ENCODE peak calls at places on chromosomes 6 and 20, in seven cellular contexts. T, G, O, X, B, E and Q are unnamed samples. For H3K27me3, the result is how much of the 10 kb centered on the place peaks cover.

GRCh38 chr6:148559848-148560433 is 186.9 kb upstream of the UST start:
- DNase-seq in T (peak), G (no peak), O (peak), X (peak), B (peak), E (peak), Q (peak)

GRCh38 chr20:55977723-55978481 is 27.4 kb downstream of the CBLN4 start:
- DNase-seq in T (no peak), G (no peak), O (no peak), X (no peak), B (peak), E (no peak), Q (no peak)

GRCh38 chr6:35341557-35341956 is 801 bp upstream of the PPARD start:
- DNase-seq in T (no peak), G (peak), O (no peak), X (no peak), B (no peak), E (no peak), Q (no peak)

GRCh38 chr20:62570897-62571666 is 71.2 kb upstream of the SLCO4A1 start:
- DNase-seq in T (no peak), G (no peak), O (no peak), X (no peak), B (no peak), E (no peak), Q (no peak)

GRCh38 chr6:118876201-118876600 is 17.8 kb upstream of the ASF1A start:
- DNase-seq in T (no peak), G (no peak), O (peak), X (no peak), B (no peak), E (no peak), Q (no peak)

GRCh38 chr6:28537509-28538140 is 11.9 kb downstream of the GPX5 start:
- DNase-seq in T (no peak), G (no peak), O (no peak), X (no peak), B (peak), E (no peak), Q (no peak)

GRCh38 chr6:16132909-16133308 is 4.0 kb downstream of the MYLIP start:
- DNase-seq in T (no peak), G (no peak), O (no peak), X (no peak), B (peak), E (no peak), Q (no peak)

GRCh38 chr6:158686791-158687381 is 37.0 kb downstream of the SYTL3 start:
- DNase-seq in T (no peak), G (peak), O (no peak), X (no peak), B (no peak), E (no peak), Q (no peak)

GRCh38 chr6:157317129-157317814 is 6.0 kb downstream of the TMEM242 start:
- DNase-seq in T (peak), G (no peak), O (peak), X (no peak), B (peak), E (peak), Q (no peak)

GRCh38 chr6:25454141-25454540 is 175.0 kb downstream of the CARMIL1 start:
- DNase-seq in T (no peak), G (no peak), O (no peak), X (no peak), B (no peak), E (no peak), Q (no peak)

GRCh38 chr6:136685540-136686108 is 106.7 kb downstream of the MAP3K5 start:
- DNase-seq in T (no peak), G (no peak), O (peak), X (no peak), B (no peak), E (no peak), Q (no peak)

GRCh38 chr6:111564482-111564945 is 41.2 kb downstream of the TRAF3IP2 start:
- DNase-seq in T (no peak), G (no peak), O (peak), X (no peak), B (peak), E (peak), Q (no peak)

GRCh38 chr6:65595540-65595939 is 111.5 kb downstream of the EYS start:
- DNase-seq in T (no peak), G (no peak), O (no peak), X (no peak), B (no peak), E (no peak), Q (no peak)

GRCh38 chr6:125944434-125944816 is 12.1 kb upstream of the HINT3 start:
- DNase-seq in T (peak), G (no peak), O (peak), X (no peak), B (peak), E (peak), Q (peak)

GRCh38 chr6:16804007-16804303 is 42.7 kb upstream of the ATXN1 start:
- DNase-seq in T (no peak), G (no peak), O (peak), X (no peak), B (no peak), E (no peak), Q (no peak)

GRCh38 chr20:58131581-58132142 is 96.8 kb downstream of the ANKRD60 start:
- DNase-seq in T (no peak), G (peak), O (peak), X (no peak), B (no peak), E (no peak), Q (no peak)

GRCh38 chr6:112018619-112019416 is 35.1 kb upstream of the CCN6 start:
- DNase-seq in T (no peak), G (no peak), O (no peak), X (no peak), B (peak), E (no peak), Q (peak)

GRCh38 chr20:63254237-63254535 is at the start of gene NKAIN4:
- DNase-seq in T (no peak), G (no peak), O (no peak), X (no peak), B (no peak), E (no peak), Q (no peak)

GRCh38 chr20:51456511-51457280 is 85.8 kb downstream of the NFATC2 start:
- DNase-seq in T (peak), G (peak), O (peak), X (peak), B (peak), E (peak), Q (no peak)

GRCh38 chr20:64233725-64234124 is 21.8 kb upstream of the PCMTD2 start:
- DNase-seq in T (no peak), G (no peak), O (no peak), X (no peak), B (peak), E (no peak), Q (no peak)

GRCh38 chr6:118752803-118753202 is 101.4 kb upstream of the CEP85L start:
- DNase-seq in T (no peak), G (no peak), O (no peak), X (no peak), B (peak), E (no peak), Q (no peak)

GRCh38 chr6:39934060-39934757 is at the start of gene MOCS1:
- DNase-seq in T (no peak), G (no peak), O (peak), X (peak), B (peak), E (peak), Q (peak)

GRCh38 chr6:170124836-170125235 is 166.0 kb downstream of the DLL1 start:
- DNase-seq in T (no peak), G (peak), O (no peak), X (no peak), B (peak), E (no peak), Q (peak)

GRCh38 chr20:433300-433975 is 25.3 kb downstream of the RBCK1 start:
- DNase-seq in T (no peak), G (no peak), O (no peak), X (no peak), B (no peak), E (no peak), Q (no peak)

GRCh38 chr6:81601918-81602317 is 150.6 kb downstream of the TENT5A start:
- DNase-seq in T (no peak), G (no peak), O (no peak), X (no peak), B (no peak), E (no peak), Q (no peak)

GRCh38 chr6:5521322-5521721 is 260.0 kb downstream of the FARS2 start:
- DNase-seq in T (no peak), G (no peak), O (no peak), X (no peak), B (no peak), E (no peak), Q (no peak)

GRCh38 chr6:52953911-52954839 is 40.9 kb downstream of the GSTA4 start:
- DNase-seq in T (no peak), G (no peak), O (peak), X (no peak), B (no peak), E (no peak), Q (no peak)

GRCh38 chr6:89375902-89376301 is 23.4 kb upstream of the UBE2J1 start:
- DNase-seq in T (no peak), G (no peak), O (no peak), X (no peak), B (no peak), E (no peak), Q (no peak)

GRCh38 chr20:2673453-2673852 is 9.4 kb upstream of the IDH3B start:
- DNase-seq in T (no peak), G (no peak), O (no peak), X (no peak), B (no peak), E (no peak), Q (peak)

GRCh38 chr20:25254571-25254970 is 6.7 kb downstream of the PYGB start:
- DNase-seq in T (no peak), G (no peak), O (no peak), X (peak), B (no peak), E (no peak), Q (no peak)

GRCh38 chr20:32052792-32053362 is 835 bp downstream of the HCK start:
- DNase-seq in T (peak), G (no peak), O (no peak), X (no peak), B (peak), E (no peak), Q (peak)

GRCh38 chr20:39619386-39619785 is 657.2 kb downstream of the DHX35 start:
- DNase-seq in T (no peak), G (no peak), O (no peak), X (peak), B (no peak), E (no peak), Q (no peak)

GRCh38 chr6:152246554-152247337 is 390.4 kb downstream of the SYNE1 start:
- DNase-seq in T (no peak), G (no peak), O (peak), X (peak), B (no peak), E (no peak), Q (no peak)

GRCh38 chr6:126077810-126078791 is 91.8 kb downstream of the TRMT11 start:
- DNase-seq in T (no peak), G (peak), O (no peak), X (no peak), B (no peak), E (no peak), Q (no peak)

GRCh38 chr20:5945963-5946362 is 4.4 kb downstream of the TRMT6 start:
- DNase-seq in T (peak), G (no peak), O (peak), X (no peak), B (no peak), E (no peak), Q (no peak)

GRCh38 chr6:31004285-31004684 is 6.0 kb upstream of the MUC22 start:
- DNase-seq in T (no peak), G (no peak), O (no peak), X (no peak), B (no peak), E (no peak), Q (no peak)

GRCh38 chr6:94254689-94255088 is 835.3 kb upstream of the EPHA7 start:
- DNase-seq in T (no peak), G (no peak), O (no peak), X (peak), B (no peak), E (no peak), Q (no peak)

GRCh38 chr20:22623211-22623610 is 38.8 kb upstream of the FOXA2 start:
- DNase-seq in T (no peak), G (no peak), O (no peak), X (no peak), B (no peak), E (no peak), Q (peak)

GRCh38 chr20:49570828-49571552 is 3.1 kb upstream of the PTGIS start:
- DNase-seq in T (no peak), G (peak), O (peak), X (no peak), B (no peak), E (no peak), Q (peak)

GRCh38 chr20:9571783-9572182 is 57.4 kb downstream of the LAMP5 start:
- DNase-seq in T (no peak), G (no peak), O (no peak), X (no peak), B (no peak), E (no peak), Q (no peak)
- H3K27me3 ChIP-seq in T (under half), G (under half), O (under half), X (under half), B (under half), E (under half), Q (under half)

DNA sequence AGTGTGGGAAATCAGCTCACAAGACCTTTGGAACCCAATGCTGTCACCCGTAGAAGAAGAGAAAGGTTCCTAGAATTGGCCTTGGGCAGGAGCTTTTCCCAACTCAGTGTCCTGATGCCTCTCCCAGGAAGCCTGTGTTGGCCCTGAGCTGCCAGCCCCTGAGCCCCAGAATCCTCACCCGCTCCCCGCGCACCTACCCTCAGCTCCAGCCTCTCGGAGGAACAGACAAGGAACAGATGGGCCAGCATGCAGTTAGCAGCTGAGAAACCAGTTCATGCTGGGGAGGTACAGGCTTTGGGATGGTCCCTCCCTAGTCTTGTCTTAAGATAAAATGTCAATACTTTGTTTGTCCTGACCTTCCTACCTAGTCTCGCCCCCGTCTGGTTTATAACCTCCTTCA is 121.9 kb upstream of the CDH4 start:
- DNase-seq in T (no peak), G (no peak), O (no peak), X (no peak), B (no peak), E (no peak), Q (no peak)
- H3K27me3 ChIP-seq in T (under half), G (under half), O (under half), X (under half), B (under half), E (under half), Q (under half)

DNA sequence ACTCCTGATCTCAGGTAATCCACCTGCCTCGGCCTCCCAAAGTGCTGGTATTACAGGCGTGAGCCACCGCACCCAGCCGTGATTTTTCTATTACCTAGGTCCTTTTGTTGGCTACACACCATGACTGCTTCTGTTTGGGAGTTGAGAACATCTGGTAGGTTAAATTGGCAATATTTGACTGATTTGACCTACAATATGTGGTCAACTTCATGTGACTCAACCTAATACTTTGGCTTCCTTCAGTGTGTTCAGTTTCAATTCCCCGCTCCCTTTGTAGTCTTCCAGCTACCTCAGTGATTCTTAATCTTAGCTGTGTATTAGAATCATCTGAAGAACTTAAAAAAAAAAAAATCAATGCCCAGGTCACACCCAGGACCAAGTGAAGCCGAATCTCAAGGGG is 47.4 kb downstream of the MYB start:
- DNase-seq in T (no peak), G (no peak), O (no peak), X (no peak), B (no peak), E (no peak), Q (no peak)
- H3K27me3 ChIP-seq in T (under half), G (under half), O (under half), X (under half), B (under half), E (under half), Q (under half)

DNA sequence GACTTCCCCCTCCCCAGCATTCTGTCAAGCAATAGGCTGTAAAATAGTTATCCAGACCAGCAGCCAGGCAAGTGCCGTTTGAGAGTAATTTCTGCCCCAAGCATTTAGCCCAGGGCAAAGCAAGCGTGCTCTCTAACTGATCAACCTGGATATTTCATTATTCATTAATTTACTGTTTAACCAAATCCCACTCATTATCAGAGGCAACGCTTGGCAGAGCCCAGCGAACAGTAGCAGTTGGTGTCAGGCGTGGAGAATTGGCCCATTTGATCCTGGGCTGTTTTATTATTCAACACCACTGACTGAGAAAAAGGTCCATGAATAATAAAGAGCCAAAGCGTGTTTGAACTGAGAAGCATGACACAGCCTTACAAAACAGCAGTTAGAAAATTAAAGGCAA is 35.3 kb downstream of the TFAP2B start:
- DNase-seq in T (no peak), G (no peak), O (no peak), X (no peak), B (no peak), E (no peak), Q (no peak)
- H3K27me3 ChIP-seq in T (under half), G (under half), O (under half), X (half or more), B (under half), E (half or more), Q (under half)

GRCh38 chr6:43149260-43149659 is 21.8 kb upstream of the SRF start:
- DNase-seq in T (no peak), G (no peak), O (peak), X (no peak), B (no peak), E (no peak), Q (no peak)

GRCh38 chr6:43146709-43147108 is 24.4 kb upstream of the SRF start:
- DNase-seq in T (no peak), G (no peak), O (no peak), X (no peak), B (no peak), E (no peak), Q (no peak)

GRCh38 chr6:43147691-43148477 is 23.2 kb upstream of the SRF start:
- DNase-seq in T (no peak), G (no peak), O (no peak), X (no peak), B (no peak), E (no peak), Q (no peak)

GRCh38 chr6:43147289-43147688 is 23.8 kb upstream of the SRF start:
- DNase-seq in T (no peak), G (no peak), O (no peak), X (no peak), B (no peak), E (no peak), Q (no peak)

GRCh38 chr6:43150051-43150751 is 20.9 kb upstream of the SRF start:
- DNase-seq in T (no peak), G (no peak), O (no peak), X (no peak), B (no peak), E (no peak), Q (no peak)
- H3K27me3 ChIP-seq in T (under half), G (under half), O (under half), X (under half), B (under half), E (under half), Q (under half)

DNA sequence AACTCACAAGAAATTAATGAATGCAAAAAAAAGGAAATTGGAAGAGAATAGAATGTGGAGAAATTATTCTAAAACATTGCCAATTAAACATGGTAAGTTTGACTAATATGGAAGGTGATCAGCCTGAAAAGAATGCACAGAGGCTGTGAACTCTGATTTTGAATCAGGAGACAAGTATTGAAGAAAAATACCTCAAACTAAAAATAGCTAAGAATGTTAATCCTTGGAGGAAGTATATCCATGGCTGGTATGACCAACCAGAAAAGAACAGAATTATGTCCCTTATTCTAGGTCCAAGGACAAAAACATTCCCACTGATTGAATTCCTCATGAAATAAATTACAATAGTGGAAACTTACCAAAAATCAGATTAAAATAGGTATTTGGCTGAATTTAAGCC is 7.3 kb upstream of the RIMS1 start:
- DNase-seq in T (no peak), G (no peak), O (peak), X (no peak), B (no peak), E (no peak), Q (no peak)
- H3K27me3 ChIP-seq in T (under half), G (under half), O (under half), X (under half), B (under half), E (under half), Q (under half)

DNA sequence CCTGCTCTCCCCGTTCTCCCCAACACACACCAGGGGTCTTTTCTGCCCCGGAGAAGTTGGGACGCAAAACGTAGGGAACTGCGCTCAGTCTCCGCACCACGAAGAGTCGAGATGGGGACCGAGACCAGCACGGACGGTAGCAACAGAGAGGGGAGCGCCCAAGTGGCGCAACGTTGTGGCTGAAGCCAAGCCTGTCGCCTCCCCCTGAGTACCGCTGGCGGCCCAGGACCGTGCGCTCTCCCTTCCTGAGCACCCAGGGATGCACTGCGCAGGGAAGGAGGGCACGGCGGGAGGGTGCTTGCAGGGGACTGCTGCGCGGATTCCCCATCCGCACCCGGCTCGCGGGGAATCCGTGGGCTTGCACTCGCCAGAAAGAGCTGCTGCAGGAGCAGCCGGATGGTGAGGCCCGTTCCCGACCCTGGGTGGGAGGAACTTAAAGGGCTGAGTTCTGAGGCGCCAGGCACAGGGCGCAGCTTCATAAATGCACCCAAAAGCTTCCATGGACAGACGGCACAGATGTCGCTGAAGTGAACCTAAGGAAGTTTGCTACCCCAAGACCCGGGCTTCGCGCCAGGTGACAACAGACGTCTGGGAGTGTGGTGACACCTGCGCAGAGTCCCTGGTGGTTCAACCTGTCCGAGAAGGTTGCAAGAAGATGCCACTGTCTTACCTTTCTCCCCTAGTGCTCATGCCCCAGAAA is 178.7 kb downstream of the TBXT start:
- DNase-seq in T (no peak), G (peak), O (no peak), X (no peak), B (no peak), E (no peak), Q (no peak)
- H3K27me3 ChIP-seq in T (under half), G (under half), O (half or more), X (half or more), B (under half), E (under half), Q (under half)